ENCODE peak calls at places on chromosomes 2 and 18, in seven cellular contexts. One of them, this sample, is unnamed.

GRCh38 chr2:69762513-69763494 is 20.9 kb downstream of the ANXA4 start:
- DNase-seq in sigmoid colon: no peak
- DNase-seq in transverse colon: no peak
- DNase-seq in HepG2: no peak
- DNase-seq in heart left ventricle: no peak
- DNase-seq in adrenal gland: no peak
- DNase-seq in testis: peak
- DNase-seq in this sample: no peak

GRCh38 chr2:242011516-242011915 is 142.0 kb downstream of the RTP5 start:
- DNase-seq in sigmoid colon: peak
- DNase-seq in transverse colon: peak
- DNase-seq in HepG2: no peak
- DNase-seq in heart left ventricle: no peak
- DNase-seq in adrenal gland: no peak
- DNase-seq in testis: no peak
- DNase-seq in this sample: no peak

GRCh38 chr18:45169610-45170009 is 445.7 kb upstream of the SLC14A2 start:
- DNase-seq in sigmoid colon: peak
- DNase-seq in transverse colon: no peak
- DNase-seq in HepG2: no peak
- DNase-seq in heart left ventricle: peak
- DNase-seq in adrenal gland: no peak
- DNase-seq in testis: no peak
- DNase-seq in this sample: no peak

GRCh38 chr2:183950673-183951072 is 647.7 kb upstream of the ZNF804A start:
- DNase-seq in sigmoid colon: no peak
- DNase-seq in transverse colon: no peak
- DNase-seq in HepG2: no peak
- DNase-seq in heart left ventricle: no peak
- DNase-seq in adrenal gland: no peak
- DNase-seq in testis: no peak
- DNase-seq in this sample: no peak

GRCh38 chr2:31586230-31586629 is 5.5 kb upstream of the SRD5A2 start:
- DNase-seq in sigmoid colon: no peak
- DNase-seq in transverse colon: no peak
- DNase-seq in HepG2: no peak
- DNase-seq in heart left ventricle: no peak
- DNase-seq in adrenal gland: no peak
- DNase-seq in testis: no peak
- DNase-seq in this sample: no peak

GRCh38 chr2:156630579-156631337 is 194.6 kb downstream of the GPD2 start:
- DNase-seq in sigmoid colon: no peak
- DNase-seq in transverse colon: no peak
- DNase-seq in HepG2: no peak
- DNase-seq in heart left ventricle: no peak
- DNase-seq in adrenal gland: no peak
- DNase-seq in testis: no peak
- DNase-seq in this sample: no peak

GRCh38 chr18:11689972-11690570 is 1.0 kb downstream of the GNAL start:
- DNase-seq in sigmoid colon: no peak
- DNase-seq in transverse colon: no peak
- DNase-seq in HepG2: no peak
- DNase-seq in heart left ventricle: no peak
- DNase-seq in adrenal gland: no peak
- DNase-seq in testis: peak
- DNase-seq in this sample: no peak

GRCh38 chr2:214808961-214809750 is at the start of gene BARD1:
- DNase-seq in sigmoid colon: peak
- DNase-seq in transverse colon: peak
- DNase-seq in HepG2: peak
- DNase-seq in heart left ventricle: peak
- DNase-seq in adrenal gland: peak
- DNase-seq in testis: peak
- DNase-seq in this sample: peak

GRCh38 chr2:139495851-139496250 is 715.7 kb upstream of the NXPH2 start:
- DNase-seq in sigmoid colon: no peak
- DNase-seq in transverse colon: no peak
- DNase-seq in HepG2: no peak
- DNase-seq in heart left ventricle: no peak
- DNase-seq in adrenal gland: no peak
- DNase-seq in testis: no peak
- DNase-seq in this sample: no peak

GRCh38 chr2:28926837-28927236 is 32.4 kb downstream of the WDR43 start:
- DNase-seq in sigmoid colon: no peak
- DNase-seq in transverse colon: no peak
- DNase-seq in HepG2: no peak
- DNase-seq in heart left ventricle: no peak
- DNase-seq in adrenal gland: no peak
- DNase-seq in testis: no peak
- DNase-seq in this sample: no peak
- TF ChIP-seq POLR2A in sigmoid colon: no peak
- TF ChIP-seq POLR2A in transverse colon: no peak
- TF ChIP-seq POLR2A in HepG2: no peak
- TF ChIP-seq POLR2A in heart left ventricle: no peak
- TF ChIP-seq POLR2A in adrenal gland: no peak
- TF ChIP-seq POLR2A in testis: no peak
- TF ChIP-seq POLR2A in this sample: no peak

GRCh38 chr18:682833-683232 is 25.4 kb downstream of the TYMS start:
- DNase-seq in sigmoid colon: no peak
- DNase-seq in transverse colon: no peak
- DNase-seq in HepG2: peak
- DNase-seq in heart left ventricle: no peak
- DNase-seq in adrenal gland: no peak
- DNase-seq in testis: no peak
- DNase-seq in this sample: no peak

GRCh38 chr18:688322-688721 is 24.1 kb downstream of the ENOSF1 start:
- DNase-seq in sigmoid colon: no peak
- DNase-seq in transverse colon: no peak
- DNase-seq in HepG2: no peak
- DNase-seq in heart left ventricle: no peak
- DNase-seq in adrenal gland: peak
- DNase-seq in testis: no peak
- DNase-seq in this sample: no peak

GRCh38 chr18:683531-683930 is 26.1 kb downstream of the TYMS start:
- DNase-seq in sigmoid colon: no peak
- DNase-seq in transverse colon: no peak
- DNase-seq in HepG2: no peak
- DNase-seq in heart left ventricle: no peak
- DNase-seq in adrenal gland: peak
- DNase-seq in testis: no peak
- DNase-seq in this sample: no peak

GRCh38 chr18:685438-685837 is 27.0 kb downstream of the ENOSF1 start:
- DNase-seq in sigmoid colon: no peak
- DNase-seq in transverse colon: no peak
- DNase-seq in HepG2: no peak
- DNase-seq in heart left ventricle: no peak
- DNase-seq in adrenal gland: no peak
- DNase-seq in testis: no peak
- DNase-seq in this sample: no peak

GRCh38 chr18:686339-687111 is 25.9 kb downstream of the ENOSF1 start:
- DNase-seq in sigmoid colon: no peak
- DNase-seq in transverse colon: no peak
- DNase-seq in HepG2: no peak
- DNase-seq in heart left ventricle: no peak
- DNase-seq in adrenal gland: peak
- DNase-seq in testis: no peak
- DNase-seq in this sample: no peak
- TF ChIP-seq POLR2A in sigmoid colon: no peak
- TF ChIP-seq POLR2A in transverse colon: no peak
- TF ChIP-seq POLR2A in HepG2: no peak
- TF ChIP-seq POLR2A in heart left ventricle: no peak
- TF ChIP-seq POLR2A in adrenal gland: no peak
- TF ChIP-seq POLR2A in testis: no peak
- TF ChIP-seq POLR2A in this sample: no peak

GRCh38 chr2:105329561-105330495 is at the start of gene TGFBRAP1:
- DNase-seq in sigmoid colon: peak
- DNase-seq in transverse colon: peak
- DNase-seq in HepG2: peak
- DNase-seq in heart left ventricle: peak
- DNase-seq in adrenal gland: peak
- DNase-seq in testis: peak
- DNase-seq in this sample: peak
- TF ChIP-seq POLR2A in sigmoid colon: no peak
- TF ChIP-seq POLR2A in transverse colon: no peak
- TF ChIP-seq POLR2A in HepG2: peak
- TF ChIP-seq POLR2A in heart left ventricle: no peak
- TF ChIP-seq POLR2A in adrenal gland: peak
- TF ChIP-seq POLR2A in testis: no peak
- TF ChIP-seq POLR2A in this sample: peak

DNA sequence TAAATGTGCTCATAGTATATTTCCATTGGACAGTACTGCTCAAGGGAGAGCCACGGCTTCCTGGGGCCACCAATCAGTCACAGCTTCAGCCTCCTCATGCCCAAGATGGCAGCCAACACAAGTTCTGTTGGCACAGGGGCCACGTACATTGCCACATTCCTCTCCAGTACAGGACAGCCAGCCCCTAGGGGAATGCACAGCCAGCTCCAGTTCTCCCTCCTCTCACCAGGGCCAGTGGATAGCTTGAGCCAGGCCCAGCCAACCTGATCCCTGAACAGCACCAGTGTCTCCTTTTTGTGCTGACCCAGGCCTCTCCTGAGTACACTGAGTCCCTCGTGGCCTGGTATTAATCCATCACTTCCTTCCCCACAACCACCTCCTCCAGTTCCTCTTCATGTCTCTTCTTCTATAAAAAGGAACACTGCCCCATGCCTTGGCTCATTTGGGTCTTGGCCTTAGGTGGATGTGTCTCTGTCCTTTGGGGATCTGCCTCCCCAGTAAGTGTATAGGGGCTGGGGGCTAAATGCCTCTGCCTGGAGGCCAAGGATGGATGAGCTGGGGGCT is 168.7 kb downstream of the TNS1 start:
- DNase-seq in sigmoid colon: no peak
- DNase-seq in transverse colon: no peak
- DNase-seq in HepG2: no peak
- DNase-seq in heart left ventricle: peak
- DNase-seq in adrenal gland: peak
- DNase-seq in testis: no peak
- DNase-seq in this sample: no peak
- TF ChIP-seq POLR2A in sigmoid colon: no peak
- TF ChIP-seq POLR2A in transverse colon: no peak
- TF ChIP-seq POLR2A in HepG2: no peak
- TF ChIP-seq POLR2A in heart left ventricle: no peak
- TF ChIP-seq POLR2A in adrenal gland: no peak
- TF ChIP-seq POLR2A in testis: no peak
- TF ChIP-seq POLR2A in this sample: no peak

GRCh38 chr2:23127465-23127864 is 257.5 kb upstream of the KLHL29 start:
- DNase-seq in sigmoid colon: no peak
- DNase-seq in transverse colon: peak
- DNase-seq in HepG2: peak
- DNase-seq in heart left ventricle: no peak
- DNase-seq in adrenal gland: no peak
- DNase-seq in testis: no peak
- DNase-seq in this sample: no peak
- TF ChIP-seq POLR2A in sigmoid colon: no peak
- TF ChIP-seq POLR2A in transverse colon: peak
- TF ChIP-seq POLR2A in HepG2: no peak
- TF ChIP-seq POLR2A in heart left ventricle: no peak
- TF ChIP-seq POLR2A in adrenal gland: no peak
- TF ChIP-seq POLR2A in testis: no peak
- TF ChIP-seq POLR2A in this sample: no peak

GRCh38 chr2:240560084-240560479 is at the start of gene DUSP28:
- DNase-seq in sigmoid colon: peak
- DNase-seq in transverse colon: peak
- DNase-seq in HepG2: peak
- DNase-seq in heart left ventricle: peak
- DNase-seq in adrenal gland: peak
- DNase-seq in testis: peak
- DNase-seq in this sample: peak
- TF ChIP-seq POLR2A in sigmoid colon: no peak
- TF ChIP-seq POLR2A in transverse colon: peak
- TF ChIP-seq POLR2A in HepG2: peak
- TF ChIP-seq POLR2A in heart left ventricle: peak
- TF ChIP-seq POLR2A in adrenal gland: peak
- TF ChIP-seq POLR2A in testis: no peak
- TF ChIP-seq POLR2A in this sample: peak

GRCh38 chr2:231643494-231643888 is 50.8 kb downstream of the TEX44 start:
- DNase-seq in sigmoid colon: no peak
- DNase-seq in transverse colon: no peak
- DNase-seq in HepG2: no peak
- DNase-seq in heart left ventricle: no peak
- DNase-seq in adrenal gland: no peak
- DNase-seq in testis: no peak
- DNase-seq in this sample: no peak

GRCh38 chr2:231644426-231644825 is 51.8 kb downstream of the TEX44 start:
- DNase-seq in sigmoid colon: no peak
- DNase-seq in transverse colon: no peak
- DNase-seq in HepG2: no peak
- DNase-seq in heart left ventricle: peak
- DNase-seq in adrenal gland: peak
- DNase-seq in testis: no peak
- DNase-seq in this sample: no peak

GRCh38 chr2:231640646-231641111 is 48.0 kb downstream of the TEX44 start:
- DNase-seq in sigmoid colon: peak
- DNase-seq in transverse colon: peak
- DNase-seq in HepG2: no peak
- DNase-seq in heart left ventricle: peak
- DNase-seq in adrenal gland: peak
- DNase-seq in testis: no peak
- DNase-seq in this sample: no peak

GRCh38 chr2:231640229-231640628 is 47.6 kb downstream of the TEX44 start:
- DNase-seq in sigmoid colon: no peak
- DNase-seq in transverse colon: no peak
- DNase-seq in HepG2: no peak
- DNase-seq in heart left ventricle: no peak
- DNase-seq in adrenal gland: no peak
- DNase-seq in testis: no peak
- DNase-seq in this sample: no peak

DNA sequence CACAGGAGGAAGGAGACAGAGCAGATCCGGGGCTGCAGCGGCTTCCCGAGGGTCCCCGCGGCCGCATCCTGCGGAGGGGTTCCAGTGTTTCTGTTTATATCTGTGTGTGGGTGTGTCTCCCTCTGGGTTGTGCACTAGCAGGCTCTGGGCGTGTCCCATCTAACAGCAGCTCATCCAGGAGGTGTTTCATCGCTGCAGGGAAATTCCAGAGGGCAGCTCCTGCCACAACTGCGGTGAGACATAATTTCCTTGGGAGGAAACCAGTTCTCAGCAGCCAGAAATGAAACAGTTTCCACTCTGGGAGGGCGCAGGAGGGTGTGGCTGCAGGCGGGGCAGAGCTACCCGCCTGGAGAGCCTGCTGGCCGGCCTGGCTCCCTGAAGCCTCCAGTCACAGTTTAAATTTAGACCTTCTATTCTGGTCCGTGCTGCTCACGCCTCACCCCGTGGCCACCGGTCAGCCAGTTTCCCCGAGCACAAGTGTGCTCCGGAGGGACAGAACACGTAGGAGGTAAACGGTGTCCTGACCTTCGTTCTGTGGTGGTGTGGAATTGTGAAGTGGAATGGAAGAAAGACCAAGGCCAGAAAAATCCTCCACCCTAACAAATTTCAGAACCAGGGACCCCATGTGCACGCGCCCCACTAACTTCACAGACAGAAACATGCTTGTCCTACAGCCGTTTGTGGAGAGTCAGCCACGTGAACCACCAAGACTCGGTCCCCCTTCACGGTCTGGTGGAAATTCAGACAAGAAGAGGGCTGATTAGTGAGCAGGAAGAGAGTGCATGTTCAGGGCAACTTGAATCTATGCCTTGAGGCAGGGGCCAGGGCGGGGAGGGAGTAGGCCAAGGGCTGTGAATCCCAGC is 50.2 kb downstream of the TEX44 start:
- DNase-seq in sigmoid colon: peak
- DNase-seq in transverse colon: peak
- DNase-seq in HepG2: peak
- DNase-seq in heart left ventricle: peak
- DNase-seq in adrenal gland: peak
- DNase-seq in testis: peak
- DNase-seq in this sample: peak
- TF ChIP-seq POLR2A in sigmoid colon: peak
- TF ChIP-seq POLR2A in transverse colon: peak
- TF ChIP-seq POLR2A in HepG2: no peak
- TF ChIP-seq POLR2A in heart left ventricle: peak
- TF ChIP-seq POLR2A in adrenal gland: peak
- TF ChIP-seq POLR2A in testis: no peak
- TF ChIP-seq POLR2A in this sample: peak